ENCODE peak calls at places on chromosomes 6 and 20, in six cellular contexts. One of them, this sample, is unnamed.

GRCh38 chr6:26388014-26388413 is 5.1 kb downstream of the BTN2A2 start:
- DNase-seq in neural crest cell: no peak
- DNase-seq in choroid plexus epithelial cell: no peak
- DNase-seq in activated effector memory CD4-positive, alpha-beta T cell treated with anti-CD3 and anti-CD28 coated beads, Interleukin-2, amount 50 U/mL, for 16 hours: no peak
- DNase-seq in thyroid gland: no peak
- DNase-seq in neuronal stem cell: no peak
- DNase-seq in this sample: peak; percentile 18

GRCh38 chr6:85461806-85462185 is 11.9 kb downstream of the NT5E start:
- DNase-seq in neural crest cell: no peak
- DNase-seq in thyroid gland: no peak
- DNase-seq in neuronal stem cell: no peak
- DNase-seq in activated effector memory CD4-positive, alpha-beta T cell treated with anti-CD3 and anti-CD28 coated beads, Interleukin-2, amount 50 U/mL, for 16 hours: no peak
- DNase-seq in choroid plexus epithelial cell: no peak
- DNase-seq in this sample: no peak

GRCh38 chr20:63121749-63122405 is 94.1 kb downstream of the YTHDF1 start:
- DNase-seq in neuronal stem cell: no peak
- DNase-seq in activated effector memory CD4-positive, alpha-beta T cell treated with anti-CD3 and anti-CD28 coated beads, Interleukin-2, amount 50 U/mL, for 16 hours: peak; percentile 34
- DNase-seq in thyroid gland: no peak
- DNase-seq in neural crest cell: no peak
- DNase-seq in choroid plexus epithelial cell: no peak
- DNase-seq in this sample: no peak

GRCh38 chr6:24273471-24273870 is 84.4 kb downstream of the DCDC2 start:
- DNase-seq in neural crest cell: no peak
- DNase-seq in thyroid gland: peak; percentile 64
- DNase-seq in neuronal stem cell: no peak
- DNase-seq in activated effector memory CD4-positive, alpha-beta T cell treated with anti-CD3 and anti-CD28 coated beads, Interleukin-2, amount 50 U/mL, for 16 hours: no peak
- DNase-seq in choroid plexus epithelial cell: peak; percentile 23
- DNase-seq in this sample: no peak

GRCh38 chr20:3199976-3200755 is 4.3 kb downstream of the DDRGK1 start:
- DNase-seq in neuronal stem cell: no peak
- DNase-seq in neural crest cell: no peak
- DNase-seq in thyroid gland: no peak
- DNase-seq in choroid plexus epithelial cell: no peak
- DNase-seq in activated effector memory CD4-positive, alpha-beta T cell treated with anti-CD3 and anti-CD28 coated beads, Interleukin-2, amount 50 U/mL, for 16 hours: no peak
- DNase-seq in this sample: no peak

GRCh38 chr20:58634121-58634817 is 16.8 kb upstream of the STX16 start:
- DNase-seq in thyroid gland: no peak
- DNase-seq in choroid plexus epithelial cell: no peak
- DNase-seq in neuronal stem cell: no peak
- DNase-seq in neural crest cell: no peak
- DNase-seq in activated effector memory CD4-positive, alpha-beta T cell treated with anti-CD3 and anti-CD28 coated beads, Interleukin-2, amount 50 U/mL, for 16 hours: peak; percentile 36
- DNase-seq in this sample: no peak

GRCh38 chr6:39330476-39330875 is 8.0 kb upstream of the KCNK16 start:
- DNase-seq in neuronal stem cell: no peak
- DNase-seq in choroid plexus epithelial cell: no peak
- DNase-seq in activated effector memory CD4-positive, alpha-beta T cell treated with anti-CD3 and anti-CD28 coated beads, Interleukin-2, amount 50 U/mL, for 16 hours: no peak
- DNase-seq in neural crest cell: no peak
- DNase-seq in thyroid gland: peak; percentile 82
- DNase-seq in this sample: no peak

GRCh38 chr6:17336425-17336824 is 55.3 kb downstream of the RBM24 start:
- DNase-seq in thyroid gland: no peak
- DNase-seq in neuronal stem cell: no peak
- DNase-seq in choroid plexus epithelial cell: peak; percentile 67
- DNase-seq in activated effector memory CD4-positive, alpha-beta T cell treated with anti-CD3 and anti-CD28 coated beads, Interleukin-2, amount 50 U/mL, for 16 hours: no peak
- DNase-seq in neural crest cell: no peak
- DNase-seq in this sample: no peak

GRCh38 chr20:19348582-19348981 is 136.1 kb downstream of the SLC24A3 start:
- DNase-seq in neural crest cell: no peak
- DNase-seq in activated effector memory CD4-positive, alpha-beta T cell treated with anti-CD3 and anti-CD28 coated beads, Interleukin-2, amount 50 U/mL, for 16 hours: no peak
- DNase-seq in neuronal stem cell: no peak
- DNase-seq in thyroid gland: no peak
- DNase-seq in choroid plexus epithelial cell: no peak
- DNase-seq in this sample: no peak

GRCh38 chr6:113856011-113856551 is 1.1 kb upstream of the MARCKS start:
- DNase-seq in choroid plexus epithelial cell: peak; percentile 76
- DNase-seq in neural crest cell: peak; percentile 23
- DNase-seq in activated effector memory CD4-positive, alpha-beta T cell treated with anti-CD3 and anti-CD28 coated beads, Interleukin-2, amount 50 U/mL, for 16 hours: no peak
- DNase-seq in thyroid gland: peak; percentile 6
- DNase-seq in neuronal stem cell: peak; percentile 39
- DNase-seq in this sample: peak; percentile 54

GRCh38 chr6:23244300-23244699 is 674.9 kb downstream of the HDGFL1 start:
- DNase-seq in activated effector memory CD4-positive, alpha-beta T cell treated with anti-CD3 and anti-CD28 coated beads, Interleukin-2, amount 50 U/mL, for 16 hours: no peak
- DNase-seq in neural crest cell: no peak
- DNase-seq in neuronal stem cell: no peak
- DNase-seq in choroid plexus epithelial cell: peak; percentile 70
- DNase-seq in thyroid gland: no peak
- DNase-seq in this sample: peak; percentile 75

GRCh38 chr6:89966250-89966588 is 72.0 kb downstream of the GJA10 start:
- DNase-seq in activated effector memory CD4-positive, alpha-beta T cell treated with anti-CD3 and anti-CD28 coated beads, Interleukin-2, amount 50 U/mL, for 16 hours: no peak
- DNase-seq in neuronal stem cell: no peak
- DNase-seq in thyroid gland: no peak
- DNase-seq in neural crest cell: no peak
- DNase-seq in choroid plexus epithelial cell: no peak
- DNase-seq in this sample: no peak

GRCh38 chr6:52576392-52577021 is 353 bp downstream of the TRAM2 start:
- DNase-seq in choroid plexus epithelial cell: peak; percentile 89
- DNase-seq in neural crest cell: peak; percentile 54
- DNase-seq in thyroid gland: peak; percentile 73
- DNase-seq in neuronal stem cell: peak; percentile 63
- DNase-seq in activated effector memory CD4-positive, alpha-beta T cell treated with anti-CD3 and anti-CD28 coated beads, Interleukin-2, amount 50 U/mL, for 16 hours: peak; percentile 84
- DNase-seq in this sample: peak; percentile 78

GRCh38 chr20:25009218-25010145 is 16.9 kb upstream of the APMAP start:
- DNase-seq in choroid plexus epithelial cell: no peak
- DNase-seq in activated effector memory CD4-positive, alpha-beta T cell treated with anti-CD3 and anti-CD28 coated beads, Interleukin-2, amount 50 U/mL, for 16 hours: peak; percentile 44
- DNase-seq in neural crest cell: no peak
- DNase-seq in neuronal stem cell: no peak
- DNase-seq in thyroid gland: peak; percentile 86
- DNase-seq in this sample: no peak

GRCh38 chr6:18161437-18161836 is 6.2 kb downstream of the KDM1B start:
- DNase-seq in thyroid gland: no peak
- DNase-seq in neural crest cell: no peak
- DNase-seq in activated effector memory CD4-positive, alpha-beta T cell treated with anti-CD3 and anti-CD28 coated beads, Interleukin-2, amount 50 U/mL, for 16 hours: no peak
- DNase-seq in neuronal stem cell: no peak
- DNase-seq in choroid plexus epithelial cell: no peak
- DNase-seq in this sample: no peak

GRCh38 chr20:49482621-49483017 is at the start of gene KCNB1:
- DNase-seq in activated effector memory CD4-positive, alpha-beta T cell treated with anti-CD3 and anti-CD28 coated beads, Interleukin-2, amount 50 U/mL, for 16 hours: peak; percentile 76
- DNase-seq in thyroid gland: peak; percentile 78
- DNase-seq in choroid plexus epithelial cell: peak; percentile 45
- DNase-seq in neuronal stem cell: peak; percentile 86
- DNase-seq in neural crest cell: peak; percentile 68
- DNase-seq in this sample: peak; percentile 11

GRCh38 chr6:10320291-10320690 is 94.6 kb downstream of the TFAP2A start:
- DNase-seq in thyroid gland: no peak
- DNase-seq in neuronal stem cell: no peak
- DNase-seq in choroid plexus epithelial cell: no peak
- DNase-seq in activated effector memory CD4-positive, alpha-beta T cell treated with anti-CD3 and anti-CD28 coated beads, Interleukin-2, amount 50 U/mL, for 16 hours: no peak
- DNase-seq in neural crest cell: no peak
- DNase-seq in this sample: no peak

GRCh38 chr20:34083137-34083536 is 28.9 kb downstream of the EIF2S2 start:
- DNase-seq in activated effector memory CD4-positive, alpha-beta T cell treated with anti-CD3 and anti-CD28 coated beads, Interleukin-2, amount 50 U/mL, for 16 hours: no peak
- DNase-seq in thyroid gland: peak; percentile 88
- DNase-seq in neuronal stem cell: no peak
- DNase-seq in choroid plexus epithelial cell: peak; percentile 95
- DNase-seq in neural crest cell: no peak
- DNase-seq in this sample: peak; percentile 86

GRCh38 chr20:7817286-7817685 is 123.0 kb downstream of the HAO1 start:
- DNase-seq in thyroid gland: no peak
- DNase-seq in activated effector memory CD4-positive, alpha-beta T cell treated with anti-CD3 and anti-CD28 coated beads, Interleukin-2, amount 50 U/mL, for 16 hours: no peak
- DNase-seq in neuronal stem cell: no peak
- DNase-seq in neural crest cell: no peak
- DNase-seq in choroid plexus epithelial cell: no peak
- DNase-seq in this sample: no peak

GRCh38 chr20:20802328-20802727 is 89.9 kb upstream of the RALGAPA2 start:
- DNase-seq in choroid plexus epithelial cell: no peak
- DNase-seq in neural crest cell: no peak
- DNase-seq in neuronal stem cell: no peak
- DNase-seq in thyroid gland: no peak
- DNase-seq in activated effector memory CD4-positive, alpha-beta T cell treated with anti-CD3 and anti-CD28 coated beads, Interleukin-2, amount 50 U/mL, for 16 hours: no peak
- DNase-seq in this sample: no peak

GRCh38 chr6:131000544-131000943 is 62.5 kb downstream of the EPB41L2 start:
- DNase-seq in neuronal stem cell: no peak
- DNase-seq in neural crest cell: no peak
- DNase-seq in activated effector memory CD4-positive, alpha-beta T cell treated with anti-CD3 and anti-CD28 coated beads, Interleukin-2, amount 50 U/mL, for 16 hours: no peak
- DNase-seq in choroid plexus epithelial cell: no peak
- DNase-seq in thyroid gland: no peak
- DNase-seq in this sample: no peak

This sample was measured in brain microvascular endothelial cell.